ENCODE peak calls at places on chromosome 16, in nine cellular contexts. One of them, this sample, is unnamed.

GRCh38 chr16:74315059-74315458 is 18.4 kb downstream of the PSMD7 start:
- DNase-seq in effector CD4-positive, alpha-beta T cell: no peak
- DNase-seq in T-helper 9 cell: no peak
- DNase-seq in hypothalamus: no peak
- DNase-seq in Caki2: no peak
- DNase-seq in NCI-H774: no peak
- DNase-seq in stimulated activated CD8-positive, alpha-beta memory T cell treated with anti-CD3 and anti-CD28 coated beads, Interleukin-7, amount 100 ng/mL, for 1 hour: no peak
- DNase-seq in uterus: no peak
- DNase-seq in RWPE1: no peak
- DNase-seq in this sample: no peak

GRCh38 chr16:60642956-60643355 is 1393.3 kb downstream of the CDH8 start:
- DNase-seq in RWPE1: peak
- DNase-seq in stimulated activated CD8-positive, alpha-beta memory T cell treated with anti-CD3 and anti-CD28 coated beads, Interleukin-7, amount 100 ng/mL, for 1 hour: no peak
- DNase-seq in Caki2: no peak
- DNase-seq in effector CD4-positive, alpha-beta T cell: no peak
- DNase-seq in T-helper 9 cell: no peak
- DNase-seq in uterus: no peak
- DNase-seq in hypothalamus: no peak
- DNase-seq in NCI-H774: no peak
- DNase-seq in this sample: no peak

GRCh38 chr16:27346818-27347217 is 33.0 kb downstream of the IL4R start:
- DNase-seq in effector CD4-positive, alpha-beta T cell: no peak
- DNase-seq in uterus: no peak
- DNase-seq in T-helper 9 cell: no peak
- DNase-seq in Caki2: no peak
- DNase-seq in stimulated activated CD8-positive, alpha-beta memory T cell treated with anti-CD3 and anti-CD28 coated beads, Interleukin-7, amount 100 ng/mL, for 1 hour: no peak
- DNase-seq in hypothalamus: no peak
- DNase-seq in RWPE1: no peak
- DNase-seq in NCI-H774: no peak
- DNase-seq in this sample: no peak

GRCh38 chr16:84925773-84926372 is 85.5 kb downstream of the ZDHHC7 start:
- DNase-seq in effector CD4-positive, alpha-beta T cell: no peak
- DNase-seq in Caki2: no peak
- DNase-seq in stimulated activated CD8-positive, alpha-beta memory T cell treated with anti-CD3 and anti-CD28 coated beads, Interleukin-7, amount 100 ng/mL, for 1 hour: no peak
- DNase-seq in uterus: no peak
- DNase-seq in NCI-H774: no peak
- DNase-seq in hypothalamus: no peak
- DNase-seq in T-helper 9 cell: no peak
- DNase-seq in RWPE1: no peak
- DNase-seq in this sample: no peak

GRCh38 chr16:87457051-87457611 is 35.7 kb downstream of the ZCCHC14 start:
- DNase-seq in hypothalamus: no peak
- DNase-seq in NCI-H774: no peak
- DNase-seq in RWPE1: peak
- DNase-seq in Caki2: peak
- DNase-seq in uterus: no peak
- DNase-seq in effector CD4-positive, alpha-beta T cell: no peak
- DNase-seq in stimulated activated CD8-positive, alpha-beta memory T cell treated with anti-CD3 and anti-CD28 coated beads, Interleukin-7, amount 100 ng/mL, for 1 hour: no peak
- DNase-seq in T-helper 9 cell: no peak
- DNase-seq in this sample: no peak

GRCh38 chr16:67872631-67873434 is at the start of gene EDC4:
- DNase-seq in RWPE1: peak
- DNase-seq in uterus: peak
- DNase-seq in stimulated activated CD8-positive, alpha-beta memory T cell treated with anti-CD3 and anti-CD28 coated beads, Interleukin-7, amount 100 ng/mL, for 1 hour: peak
- DNase-seq in hypothalamus: peak
- DNase-seq in Caki2: peak
- DNase-seq in NCI-H774: peak
- DNase-seq in T-helper 9 cell: peak
- DNase-seq in effector CD4-positive, alpha-beta T cell: peak
- DNase-seq in this sample: peak

GRCh38 chr16:52487849-52488457 is 59.0 kb downstream of the TOX3 start:
- DNase-seq in T-helper 9 cell: no peak
- DNase-seq in hypothalamus: no peak
- DNase-seq in uterus: no peak
- DNase-seq in stimulated activated CD8-positive, alpha-beta memory T cell treated with anti-CD3 and anti-CD28 coated beads, Interleukin-7, amount 100 ng/mL, for 1 hour: no peak
- DNase-seq in NCI-H774: no peak
- DNase-seq in effector CD4-positive, alpha-beta T cell: no peak
- DNase-seq in RWPE1: no peak
- DNase-seq in Caki2: no peak
- DNase-seq in this sample: no peak

GRCh38 chr16:72721981-72722380 is 325.9 kb downstream of the ZFHX3 start:
- DNase-seq in effector CD4-positive, alpha-beta T cell: no peak
- DNase-seq in T-helper 9 cell: no peak
- DNase-seq in uterus: no peak
- DNase-seq in stimulated activated CD8-positive, alpha-beta memory T cell treated with anti-CD3 and anti-CD28 coated beads, Interleukin-7, amount 100 ng/mL, for 1 hour: no peak
- DNase-seq in hypothalamus: no peak
- DNase-seq in Caki2: no peak
- DNase-seq in RWPE1: no peak
- DNase-seq in NCI-H774: no peak
- DNase-seq in this sample: no peak

GRCh38 chr16:72066747-72067146 is 3.7 kb downstream of the HPR start:
- DNase-seq in T-helper 9 cell: no peak
- DNase-seq in hypothalamus: no peak
- DNase-seq in effector CD4-positive, alpha-beta T cell: no peak
- DNase-seq in RWPE1: peak
- DNase-seq in uterus: no peak
- DNase-seq in NCI-H774: no peak
- DNase-seq in stimulated activated CD8-positive, alpha-beta memory T cell treated with anti-CD3 and anti-CD28 coated beads, Interleukin-7, amount 100 ng/mL, for 1 hour: no peak
- DNase-seq in Caki2: peak
- DNase-seq in this sample: peak

GRCh38 chr16:85497622-85498314 is 115.4 kb upstream of the GSE1 start:
- DNase-seq in RWPE1: no peak
- DNase-seq in NCI-H774: no peak
- DNase-seq in T-helper 9 cell: no peak
- DNase-seq in stimulated activated CD8-positive, alpha-beta memory T cell treated with anti-CD3 and anti-CD28 coated beads, Interleukin-7, amount 100 ng/mL, for 1 hour: no peak
- DNase-seq in uterus: no peak
- DNase-seq in hypothalamus: no peak
- DNase-seq in effector CD4-positive, alpha-beta T cell: no peak
- DNase-seq in Caki2: no peak
- DNase-seq in this sample: no peak

This sample was measured in SHP77 treated with DMSO at 0.1 percent for 48 hours.